ENCODE peak calls at places on chromosomes 12 and 14, in five cellular contexts. K, D, X, S and A are unnamed samples.
A peak's percentile ranks its signal among the peaks of the same experiment; 100 is the strongest.

GRCh38 chr12:30862486-30862885 is 64.1 kb upstream of the TSPAN11 start:
- DNase-seq in K (no peak), D (no peak), X (no peak), S (no peak), A (no peak)

GRCh38 chr12:8697476-8698131 is at the start of gene RIMKLB:
- DNase-seq in K (peak; percentile 79), D (peak; percentile 79), X (peak; percentile 74), S (peak; percentile 81), A (peak; percentile 79)

GRCh38 chr12:129696952-129697351 is 206.9 kb downstream of the TMEM132D start:
- DNase-seq in K (no peak), D (no peak), X (no peak), S (no peak), A (no peak)

GRCh38 chr12:51814311-51815088 is 34.0 kb downstream of the FIGNL2 start:
- DNase-seq in K (peak; percentile 75), D (peak; percentile 59), X (peak; percentile 65), S (peak; percentile 72), A (no peak)

GRCh38 chr14:54435500-54435981 is 5.6 kb downstream of the CNIH1 start:
- DNase-seq in K (no peak), D (no peak), X (no peak), S (peak; percentile 92), A (no peak)

GRCh38 chr14:75306917-75307699 is 28.5 kb downstream of the FOS start:
- DNase-seq in K (no peak), D (no peak), X (no peak), S (peak; percentile 41), A (no peak)

GRCh38 chr14:95250936-95251335 is 68.8 kb downstream of the CLMN start:
- DNase-seq in K (peak; percentile 2), D (no peak), X (no peak), S (no peak), A (no peak)

GRCh38 chr14:60235440-60235839 is 13.6 kb upstream of the PPM1A start:
- DNase-seq in K (no peak), D (no peak), X (no peak), S (no peak), A (no peak)

GRCh38 chr14:104651876-104652260 is 37.5 kb upstream of the INF2 start:
- DNase-seq in K (no peak), D (no peak), X (no peak), S (no peak), A (no peak)

GRCh38 chr12:40898505-40898904 is 206.3 kb downstream of the CNTN1 start:
- DNase-seq in K (no peak), D (no peak), X (no peak), S (no peak), A (no peak)

GRCh38 chr14:20935303-20935984 is 19.8 kb upstream of the RNASE2 start:
- DNase-seq in K (no peak), D (no peak), X (no peak), S (no peak), A (no peak)

GRCh38 chr12:65882504-65882903 is 58.2 kb downstream of the HMGA2 start:
- DNase-seq in K (no peak), D (no peak), X (no peak), S (no peak), A (no peak)

GRCh38 chr14:30706704-30707103 is 84.6 kb downstream of the SCFD1 start:
- DNase-seq in K (no peak), D (no peak), X (no peak), S (no peak), A (no peak)

GRCh38 chr12:75779891-75780501 is 251.6 kb downstream of the PHLDA1 start:
- DNase-seq in K (no peak), D (no peak), X (no peak), S (no peak), A (no peak)

GRCh38 chr12:3034067-3034750 is 43.0 kb upstream of the TSPAN9 start:
- DNase-seq in K (peak; percentile 53), D (peak; percentile 31), X (peak; percentile 51), S (peak; percentile 75), A (peak; percentile 79)

GRCh38 chr12:3036901-3037600 is 40.1 kb upstream of the TSPAN9 start:
- DNase-seq in K (no peak), D (no peak), X (no peak), S (no peak), A (no peak)

GRCh38 chr14:34610101-34610500 is 19.8 kb downstream of the SNX6 start:
- DNase-seq in K (no peak), D (no peak), X (no peak), S (no peak), A (no peak)

DNA sequence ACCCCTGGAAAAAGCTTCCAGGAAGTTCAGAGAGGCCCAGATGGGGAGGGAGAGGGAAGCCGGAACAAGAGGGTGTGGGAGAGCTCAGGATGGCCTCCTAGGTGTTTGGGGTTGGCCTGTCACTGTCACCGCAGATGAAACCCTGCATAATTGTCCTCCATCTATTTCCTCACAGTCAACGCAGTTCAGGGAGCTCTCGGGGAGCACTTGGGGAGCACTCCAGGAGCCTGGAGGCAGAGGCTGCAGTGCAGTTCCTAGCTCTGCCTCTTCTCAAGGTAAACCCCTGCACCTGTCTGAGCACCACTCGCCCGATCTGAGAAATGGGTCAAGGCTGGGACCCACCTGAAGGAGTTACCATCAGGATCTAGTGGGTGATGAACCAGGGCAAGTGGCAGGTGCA is 194.6 kb upstream of the LHX5 start:
- DNase-seq in K (no peak), D (no peak), X (no peak), S (no peak), A (no peak)
- H3K27ac ChIP-seq in K (no peak overlapping the region), D (no peak overlapping the region), X (no peak overlapping the region), S (no peak overlapping the region), A (no peak overlapping the region)

GRCh38 chr12:126347421-126347820 is 1282.2 kb downstream of the AACS start:
- DNase-seq in K (no peak), D (no peak), X (no peak), S (no peak), A (no peak)
- H3K27ac ChIP-seq in K (no peak overlapping the region), D (no peak overlapping the region), X (no peak overlapping the region), S (no peak overlapping the region), A (no peak overlapping the region)

GRCh38 chr14:61700104-61700886 is 5.0 kb downstream of the HIF1A start:
- DNase-seq in K (no peak), D (no peak), X (no peak), S (no peak), A (no peak)
- H3K27ac ChIP-seq in K (no peak overlapping the region), D (no peak overlapping the region), X (no peak overlapping the region), S (peak overlapping the region; percentile 74), A (no peak overlapping the region)

GRCh38 chr12:120843472-120843871 is 60.7 kb downstream of the SPPL3 start:
- DNase-seq in K (no peak), D (no peak), X (no peak), S (no peak), A (no peak)

GRCh38 chr12:120845696-120846095 is 58.5 kb downstream of the SPPL3 start:
- DNase-seq in K (no peak), D (no peak), X (no peak), S (no peak), A (no peak)

GRCh38 chr12:120846721-120847120 is 57.4 kb downstream of the SPPL3 start:
- DNase-seq in K (no peak), D (no peak), X (no peak), S (peak; percentile 62), A (no peak)

GRCh38 chr12:120844297-120844696 is 59.9 kb downstream of the SPPL3 start:
- DNase-seq in K (no peak), D (no peak), X (no peak), S (no peak), A (no peak)

DNA sequence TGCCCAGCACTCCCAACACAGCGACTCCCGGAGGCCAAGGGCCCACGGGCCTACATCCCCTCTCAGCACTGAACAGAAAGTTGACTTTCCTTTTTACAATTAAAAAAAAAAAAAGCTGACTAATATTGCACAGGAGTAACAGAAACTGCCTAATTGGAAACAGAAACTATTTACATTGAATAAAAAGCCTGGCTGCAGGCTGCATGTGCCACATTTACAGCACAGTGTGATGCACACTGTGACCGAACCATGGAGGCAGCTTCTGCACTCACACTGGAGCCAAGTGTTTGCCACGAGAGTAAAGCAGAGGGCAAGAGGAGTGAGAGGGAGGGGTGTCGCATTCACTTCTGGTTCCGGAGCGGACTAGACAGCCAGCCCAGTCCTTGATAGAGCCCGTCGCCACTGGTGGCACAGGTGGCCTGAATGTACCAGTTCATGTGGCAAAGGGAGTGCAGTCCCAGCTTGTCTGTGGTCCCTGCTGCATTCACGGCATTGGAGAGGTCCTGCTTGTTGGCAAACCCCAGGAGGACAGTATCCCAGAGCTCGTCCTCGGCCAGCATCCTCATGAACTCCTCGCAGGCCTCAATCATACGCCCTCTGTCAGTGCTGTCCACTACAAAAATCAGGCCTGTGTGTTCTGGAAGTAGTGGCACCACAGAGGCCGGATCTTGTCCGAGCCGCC is 59.2 kb downstream of the SPPL3 start:
- DNase-seq in K (no peak), D (no peak), X (no peak), S (no peak), A (no peak)
- H3K27ac ChIP-seq in K (no peak overlapping the region), D (no peak overlapping the region), X (no peak overlapping the region), S (no peak overlapping the region), A (peak overlapping the region; percentile 86)

DNA sequence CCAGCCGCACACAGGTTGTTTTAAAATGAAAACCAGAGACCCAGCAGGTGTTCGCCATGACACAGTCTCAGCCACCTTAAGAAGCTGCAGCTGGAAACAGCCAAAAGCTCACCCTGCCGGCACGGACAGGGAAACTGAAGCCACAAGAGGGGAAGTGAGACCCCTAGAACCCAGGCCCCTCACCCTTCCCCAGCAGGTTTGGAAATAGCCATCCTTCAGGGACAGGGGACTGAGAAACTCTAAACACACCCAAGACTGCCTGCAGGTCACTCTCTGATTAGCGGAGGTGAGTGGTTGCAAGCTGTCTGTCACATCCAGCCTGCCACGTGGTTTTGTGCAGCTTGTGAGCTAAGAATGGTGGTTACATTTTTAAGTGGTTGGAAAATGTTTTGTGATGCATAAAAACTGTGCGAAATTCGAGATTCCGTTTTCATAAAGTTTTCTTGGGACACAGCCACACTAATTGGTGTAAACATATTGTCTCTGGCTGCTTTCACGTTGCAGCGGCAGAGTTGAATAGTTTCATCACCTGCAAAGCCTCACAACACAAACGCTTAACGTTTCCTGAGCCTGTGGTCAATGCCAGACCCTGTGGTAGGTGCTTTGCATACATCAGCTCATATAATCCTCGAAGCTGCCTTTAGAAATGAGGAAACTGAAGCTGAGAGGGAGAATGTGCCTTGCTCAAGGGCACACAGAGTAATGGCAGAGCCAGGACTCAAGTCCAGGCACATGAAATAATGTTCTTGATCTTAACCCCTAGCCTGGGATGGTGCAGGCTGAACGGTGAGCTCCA is 1.7 kb upstream of the SELPLG start:
- DNase-seq in K (no peak), D (no peak), X (no peak), S (no peak), A (no peak)
- H3K27ac ChIP-seq in K (peak overlapping the region; percentile 36), D (peak overlapping the region; percentile 36), X (no peak overlapping the region), S (no peak overlapping the region), A (no peak overlapping the region)